ENCODE peak calls at places on chromosomes 11 and 22, in nine cellular contexts. U, M, I, E, Y, P, J, D and A are unnamed samples.

GRCh38 chr11:127493330-127493729 is 492.8 kb upstream of the KIRREL3 start:
- DNase-seq in I (no peak), P (peak), Y (no peak), J (peak), M (no peak), E (no peak), U (no peak), D (no peak), A (no peak)

GRCh38 chr11:96213500-96213899 is 129.5 kb downstream of the MAML2 start:
- DNase-seq in E (no peak), J (no peak), M (no peak), Y (peak), D (no peak), P (peak), I (no peak), U (no peak), A (no peak)

GRCh38 chr11:118699508-118700220 is 20.2 kb upstream of the TREH start:
- DNase-seq in P (no peak), J (no peak), E (no peak), Y (no peak), I (peak), D (no peak), U (no peak), M (no peak), A (no peak)

GRCh38 chr22:29328566-29329500 is 13.3 kb upstream of the RASL10A start:
- DNase-seq in E (no peak), D (no peak), J (no peak), P (no peak), U (no peak), M (no peak), I (no peak), Y (no peak), A (no peak)

GRCh38 chr11:23288001-23288783 is 427.9 kb upstream of the CCDC179 start:
- DNase-seq in E (no peak), J (no peak), U (no peak), Y (no peak), D (no peak), I (no peak), M (peak), P (peak), A (no peak)

GRCh38 chr11:30120045-30120589 is 103.3 kb upstream of the KCNA4 start:
- DNase-seq in P (no peak), J (no peak), I (no peak), U (no peak), Y (no peak), D (no peak), E (no peak), M (no peak), A (no peak)

GRCh38 chr11:84414936-84415335 is 1128.8 kb upstream of the CCDC90B start:
- DNase-seq in J (no peak), U (no peak), D (no peak), I (no peak), E (no peak), M (no peak), Y (no peak), P (no peak), A (no peak)

GRCh38 chr11:78821371-78822306 is 247.0 kb upstream of the NARS2 start:
- DNase-seq in I (no peak), U (no peak), P (no peak), E (no peak), D (no peak), J (no peak), Y (no peak), M (no peak), A (no peak)

GRCh38 chr11:71485063-71485399 is 32.0 kb downstream of the NADSYN1 start:
- DNase-seq in D (no peak), Y (no peak), J (no peak), I (no peak), P (no peak), E (no peak), M (no peak), U (no peak), A (no peak)

GRCh38 chr11:61913699-61914395 is 3.5 kb downstream of the RAB3IL1 start:
- DNase-seq in I (peak), M (no peak), J (no peak), E (no peak), P (no peak), U (no peak), D (no peak), Y (no peak), A (no peak)

GRCh38 chr11:120128392-120129172 is 9.3 kb downstream of the TRIM29 start:
- DNase-seq in U (no peak), M (no peak), P (no peak), Y (peak), E (no peak), J (no peak), I (peak), D (no peak), A (no peak)

GRCh38 chr22:47698906-47699305 is 936.5 kb downstream of the TBC1D22A start:
- DNase-seq in J (no peak), M (no peak), U (no peak), D (no peak), Y (no peak), I (no peak), E (no peak), P (no peak), A (no peak)

GRCh38 chr11:69444381-69445130 is 36.9 kb upstream of the LINC01488 start:
- DNase-seq in J (peak), P (peak), D (no peak), U (peak), I (peak), M (peak), Y (peak), E (peak), A (peak)

GRCh38 chr22:33386270-33386669 is 328.1 kb upstream of the SYN3 start:
- DNase-seq in Y (no peak), P (no peak), D (no peak), I (no peak), E (no peak), U (no peak), M (no peak), J (no peak), A (no peak)

GRCh38 chr11:9643751-9644150 is 20.1 kb upstream of the SWAP70 start:
- DNase-seq in I (no peak), E (peak), P (no peak), M (no peak), U (no peak), D (no peak), J (no peak), Y (no peak), A (no peak)

GRCh38 chr11:8906629-8907028 is 4.4 kb upstream of the AKIP1 start:
- DNase-seq in J (peak), D (no peak), M (peak), I (no peak), Y (peak), U (no peak), E (no peak), P (peak), A (no peak)

GRCh38 chr11:444397-445144 is 2.8 kb upstream of the ANO9 start:
- DNase-seq in P (peak), Y (peak), U (no peak), J (peak), I (peak), M (no peak), E (no peak), D (no peak), A (no peak)

GRCh38 chr22:31075961-31076360 is 5.2 kb upstream of the SMTN start:
- DNase-seq in U (peak), D (no peak), M (peak), I (peak), P (no peak), E (no peak), Y (peak), J (no peak), A (peak)

GRCh38 chr11:102139081-102139498 is 28.8 kb downstream of the YAP1 start:
- DNase-seq in D (no peak), Y (peak), I (no peak), M (no peak), U (no peak), E (no peak), P (peak), J (peak), A (no peak)

GRCh38 chr11:72308226-72309073 is 64.5 kb upstream of the PHOX2A start:
- DNase-seq in D (no peak), Y (peak), U (peak), P (peak), J (no peak), M (peak), E (no peak), I (no peak), A (no peak)

GRCh38 chr11:18312012-18312411 is 9.9 kb downstream of the HPS5 start:
- DNase-seq in U (no peak), M (no peak), Y (peak), D (no peak), I (no peak), P (no peak), E (no peak), J (no peak), A (no peak)